ENCODE peak calls at places on chromosomes 12 and 14, in ten cellular contexts. U, X, A, E, B, C, Q, I, O and W are unnamed samples.

GRCh38 chr12:6938353-6939186 is 5.0 kb upstream of the RNU7-1 start:
- DNase-seq in O (no peak), I (no peak), A (peak), E (no peak), U (no peak), X (no peak), Q (no peak), B (no peak), C (no peak), W (no peak)

GRCh38 chr12:114671321-114671663 is 12.7 kb downstream of the TBX3 start:
- DNase-seq in Q (no peak), O (no peak), X (peak), I (no peak), U (no peak), E (no peak), A (no peak), C (no peak), B (no peak), W (no peak)

GRCh38 chr14:88841741-88842140 is 17.3 kb downstream of the TTC8 start:
- DNase-seq in E (peak), X (peak), I (no peak), B (no peak), A (no peak), Q (no peak), O (peak), C (no peak), U (no peak), W (no peak)

GRCh38 chr12:122336015-122336946 is 70.0 kb upstream of the VPS33A start:
- DNase-seq in I (peak), X (peak), B (no peak), E (peak), Q (no peak), A (no peak), U (peak), C (no peak), O (peak), W (peak)

GRCh38 chr12:30753233-30753632 is 1.5 kb downstream of the CAPRIN2 start:
- DNase-seq in O (peak), X (peak), E (peak), I (peak), B (no peak), U (no peak), C (no peak), Q (no peak), A (no peak), W (peak)

GRCh38 chr12:94148841-94149780 is 734 bp downstream of the PLXNC1 start:
- DNase-seq in B (no peak), Q (no peak), X (peak), U (peak), E (peak), C (peak), A (no peak), O (no peak), I (peak), W (peak)

GRCh38 chr14:49164074-49164473 is 422.1 kb downstream of the RPS29 start:
- DNase-seq in E (no peak), B (no peak), I (no peak), U (no peak), X (no peak), O (no peak), A (no peak), Q (no peak), C (no peak), W (no peak)

GRCh38 chr14:66662374-66662773 is 154.4 kb downstream of the GPHN start:
- DNase-seq in C (no peak), B (no peak), O (peak), I (no peak), A (no peak), Q (no peak), U (no peak), X (peak), E (no peak), W (peak)

GRCh38 chr12:96889273-96889933 is 17.7 kb upstream of the NEDD1 start:
- DNase-seq in C (no peak), O (peak), E (peak), A (no peak), B (no peak), Q (no peak), X (peak), I (no peak), U (no peak), W (no peak)

GRCh38 chr14:100375963-100376735 is 53.0 kb downstream of the SLC25A47 start:
- DNase-seq in C (peak), Q (peak), U (peak), O (peak), I (peak), E (peak), A (peak), X (peak), B (peak), W (peak)

GRCh38 chr12:40565029-40565633 is 127.1 kb upstream of the CNTN1 start:
- DNase-seq in C (no peak), U (no peak), E (no peak), O (no peak), A (no peak), X (no peak), I (peak), B (no peak), Q (no peak), W (no peak)

GRCh38 chr14:55588259-55588699 is 8.3 kb downstream of the KTN1 start:
- DNase-seq in X (peak), Q (no peak), A (no peak), O (peak), C (no peak), I (no peak), U (no peak), B (no peak), E (peak), W (no peak)

GRCh38 chr14:50835280-50835679 is 4.3 kb upstream of the NIN start:
- DNase-seq in U (no peak), A (no peak), I (peak), Q (no peak), X (no peak), B (no peak), C (no peak), E (peak), O (peak), W (no peak)

GRCh38 chr12:120468271-120468845 is 1.2 kb downstream of the SRSF9 start:
- DNase-seq in E (peak), I (peak), U (peak), O (no peak), B (no peak), A (peak), Q (no peak), C (peak), X (peak), W (peak)

GRCh38 chr12:78209851-78210493 is 379.3 kb downstream of the NAV3 start:
- DNase-seq in E (peak), A (no peak), C (no peak), Q (no peak), B (no peak), U (no peak), O (no peak), I (no peak), X (peak), W (no peak)

GRCh38 chr12:89707992-89708792 is 446 bp downstream of the ATP2B1 start:
- DNase-seq in I (peak), Q (peak), U (peak), C (peak), X (peak), E (peak), B (peak), A (peak), O (no peak), W (peak)

GRCh38 chr14:53751650-53752049 is 205.0 kb downstream of the BMP4 start:
- DNase-seq in U (no peak), E (no peak), A (no peak), X (no peak), I (no peak), B (no peak), C (no peak), O (no peak), Q (no peak), W (no peak)

GRCh38 chr14:33563492-33563891 is 387.4 kb downstream of the EGLN3 start:
- DNase-seq in U (no peak), Q (no peak), O (peak), I (no peak), A (no peak), X (no peak), E (peak), C (no peak), B (no peak), W (no peak)

GRCh38 chr12:64611430-64612286 is 1.4 kb downstream of the RASSF3 start:
- DNase-seq in C (peak), A (peak), B (no peak), I (peak), E (peak), O (no peak), Q (no peak), X (peak), U (peak), W (peak)

GRCh38 chr14:106845286-106846087 is 1319.1 kb downstream of the TMEM121 start:
- DNase-seq in I (peak), C (peak), E (no peak), B (no peak), U (peak), O (peak), Q (no peak), A (peak), X (no peak), W (no peak)

GRCh38 chr14:105158804-105159203 is 9.8 kb downstream of the JAG2 start:
- DNase-seq in I (no peak), E (no peak), A (no peak), Q (no peak), B (no peak), U (no peak), O (no peak), C (no peak), X (no peak), W (no peak)

GRCh38 chr14:29637406-29637805 is 290.2 kb downstream of the PRKD1 start:
- DNase-seq in A (peak), C (peak), Q (no peak), B (no peak), X (peak), O (peak), E (peak), U (no peak), I (no peak), W (no peak)

GRCh38 chr14:105316968-105317498 is 2.5 kb downstream of the PACS2 start:
- DNase-seq in Q (no peak), E (no peak), O (no peak), I (no peak), A (no peak), B (no peak), U (no peak), X (peak), C (no peak), W (no peak)

GRCh38 chr12:92566448-92567040 is 136.2 kb upstream of the PLEKHG7 start:
- DNase-seq in B (no peak), U (no peak), E (no peak), Q (no peak), O (no peak), I (no peak), A (no peak), X (no peak), C (no peak), W (no peak)

GRCh38 chr14:38129705-38130104 is 78.0 kb upstream of the SSTR1 start:
- DNase-seq in C (no peak), U (no peak), X (no peak), Q (no peak), B (no peak), I (no peak), O (no peak), E (no peak), A (no peak), W (no peak)

GRCh38 chr14:63909984-63910383 is 57.2 kb downstream of the SYNE2 start:
- DNase-seq in X (peak), I (no peak), E (no peak), B (no peak), U (no peak), A (no peak), C (no peak), O (no peak), Q (no peak), W (no peak)

GRCh38 chr12:53214687-53215455 is 7.8 kb upstream of the ITGB7 start:
- DNase-seq in X (no peak), I (peak), E (no peak), U (peak), A (no peak), B (no peak), O (no peak), C (no peak), Q (no peak), W (peak)

GRCh38 chr12:53212931-53213330 is 5.9 kb upstream of the ITGB7 start:
- DNase-seq in B (no peak), O (no peak), A (no peak), C (no peak), Q (no peak), I (no peak), X (no peak), U (no peak), E (no peak), W (no peak)

GRCh38 chr12:53213348-53213747 is 6.3 kb upstream of the ITGB7 start:
- DNase-seq in B (no peak), X (peak), C (peak), A (peak), O (peak), Q (peak), U (peak), I (peak), E (peak), W (peak)

GRCh38 chr12:53215497-53215896 is 8.4 kb upstream of the ITGB7 start:
- DNase-seq in C (no peak), U (no peak), I (no peak), E (no peak), B (no peak), O (no peak), X (no peak), Q (no peak), A (no peak), W (no peak)

GRCh38 chr12:53214221-53214620 is 7.2 kb upstream of the ITGB7 start:
- DNase-seq in A (no peak), C (no peak), E (no peak), I (no peak), X (no peak), B (no peak), O (no peak), U (no peak), Q (no peak), W (no peak)
- TF ChIP-seq CTCF in A (no peak), C (no peak), E (no peak), I (no peak), X (no peak), B (no peak), O (no peak), U (no peak), Q (no peak), W (no peak)

DNA sequence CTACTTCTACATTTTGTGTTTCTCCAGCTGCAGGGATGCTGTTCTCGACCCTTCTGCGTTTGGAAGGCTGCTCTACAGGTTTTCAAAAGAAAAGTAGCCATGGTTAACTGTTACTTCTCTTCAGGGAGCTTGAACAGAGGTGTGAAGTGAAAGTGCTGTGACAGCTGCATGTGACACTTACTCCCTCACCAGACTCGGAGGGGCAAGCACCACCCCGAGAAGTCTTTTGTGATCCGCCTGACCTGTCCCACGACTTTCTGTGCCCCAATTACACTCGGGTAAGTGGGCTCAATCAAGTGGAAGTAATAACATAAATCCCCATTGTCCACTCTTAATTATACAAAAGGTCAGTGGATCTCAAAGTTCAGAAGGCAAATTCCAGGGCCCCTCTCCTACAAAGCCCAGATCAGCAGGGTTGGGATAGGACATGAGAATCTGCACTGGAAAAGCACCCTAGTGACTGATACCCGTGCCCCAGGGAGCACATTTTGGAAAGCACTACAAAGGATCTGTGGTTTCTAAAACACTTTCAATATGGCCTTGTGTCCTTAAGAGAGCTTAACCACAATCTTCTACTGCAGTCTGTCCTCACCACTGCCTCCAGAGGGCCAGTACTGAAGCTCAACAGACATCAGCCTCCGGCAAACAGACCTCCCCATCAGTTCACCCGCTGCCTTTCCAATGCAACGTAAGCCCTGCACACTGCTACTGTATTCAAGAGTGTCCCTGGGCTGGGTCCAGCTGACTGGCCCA is 11.6 kb downstream of the FICD start:
- DNase-seq in I (no peak), C (no peak), A (no peak), U (no peak), O (no peak), B (no peak), X (peak), E (peak), Q (no peak), W (no peak)
- TF ChIP-seq CTCF in I (no peak), C (no peak), A (no peak), U (no peak), O (no peak), B (no peak), X (peak), E (peak), Q (no peak), W (no peak)

DNA sequence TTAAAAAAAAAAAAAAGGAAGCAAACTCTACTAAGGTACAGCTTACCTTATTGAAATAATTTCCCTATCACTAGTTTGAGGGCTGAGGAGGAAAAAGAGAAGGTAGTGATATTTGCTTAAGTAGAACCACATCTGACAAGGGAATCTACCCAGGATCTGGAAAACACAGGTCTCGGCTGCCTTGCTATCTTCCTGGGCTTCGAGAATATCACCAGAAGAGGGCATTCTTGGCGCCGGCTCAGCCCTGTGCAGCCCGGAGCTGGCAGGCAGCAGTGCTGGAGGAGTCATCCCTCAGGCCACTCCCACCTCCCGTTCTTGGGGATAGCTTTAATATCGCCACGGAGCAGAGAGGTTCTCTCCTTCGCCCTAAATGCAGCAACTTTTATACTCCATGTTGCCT is 1181.2 kb downstream of the VRK1 start:
- DNase-seq in X (peak), A (peak), B (peak), U (peak), E (peak), O (peak), Q (peak), I (no peak), C (peak), W (peak)
- TF ChIP-seq CTCF in X (no peak), A (peak), B (peak), U (no peak), E (no peak), O (peak), Q (no peak), I (no peak), C (no peak), W (no peak)

DNA sequence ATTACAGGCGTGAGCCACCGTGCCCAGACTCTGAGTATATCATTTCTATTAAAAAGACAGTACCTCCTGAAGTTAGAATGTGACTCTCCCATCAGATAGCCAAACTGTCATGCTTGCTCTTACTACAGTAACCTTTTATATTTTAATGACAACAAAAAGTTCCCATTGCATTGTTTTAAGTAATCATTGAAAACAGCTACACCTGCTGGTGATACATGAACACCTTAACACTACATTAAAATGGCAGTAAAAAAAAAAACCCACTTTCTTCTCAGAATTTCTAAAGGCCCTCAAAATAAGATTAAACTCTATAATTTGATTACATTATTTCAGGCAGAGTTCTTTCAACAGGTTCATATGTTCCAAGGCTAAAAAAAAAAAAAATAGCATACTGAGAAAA is 76.7 kb downstream of the SH2B3 start:
- DNase-seq in C (no peak), O (no peak), A (no peak), I (peak), B (no peak), X (peak), Q (no peak), U (no peak), E (no peak), W (no peak)
- TF ChIP-seq CTCF in C (no peak), O (no peak), A (no peak), I (peak), B (no peak), X (no peak), Q (no peak), U (peak), E (no peak), W (peak)

DNA sequence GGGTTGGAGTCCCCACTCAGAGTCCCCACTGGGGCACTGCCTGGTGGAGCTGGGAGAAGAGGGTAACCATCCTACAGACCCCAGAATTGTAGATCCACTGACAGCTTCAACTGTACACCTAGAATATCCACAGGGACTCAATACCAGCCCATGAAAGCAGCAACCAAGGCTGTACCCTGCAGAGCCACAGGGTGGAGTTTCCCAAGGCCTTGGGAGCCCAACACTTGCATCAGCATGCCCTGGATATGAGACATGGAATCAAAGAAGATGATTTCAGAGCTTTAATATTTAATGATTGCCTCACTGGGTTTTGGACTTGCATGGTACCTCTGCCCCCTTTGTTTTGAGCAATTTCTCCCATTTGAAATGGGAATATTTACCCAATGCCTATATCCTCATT is 80.4 kb downstream of the RASSF9 start:
- DNase-seq in A (no peak), E (no peak), X (peak), O (peak), I (no peak), B (no peak), U (no peak), Q (no peak), C (no peak), W (no peak)
- TF ChIP-seq CTCF in A (no peak), E (no peak), X (no peak), O (peak), I (no peak), B (no peak), U (no peak), Q (no peak), C (no peak), W (no peak)